ENCODE peak calls at places on chromosomes 1 and 21, in eight cellular contexts. O is HT1080, H is left colon, K is SHP77 treated with DMSO at 0.1 percent for 48 hours, Q is heart right ventricle, R is ACHN, D is germinal center, Y is fibroblast of mammary gland. N is an unnamed sample.

GRCh38 chr1:212451416-212452322 is 18.9 kb downstream of the NENF start:
- DNase-seq in D (no peak), Y (no peak), H (no peak), K (no peak), O (no peak), Q (no peak), R (no peak), N (no peak)

GRCh38 chr1:3545363-3546047 is 65.8 kb downstream of the MEGF6 start:
- DNase-seq in O (no peak), R (no peak), H (no peak), Q (no peak), D (no peak), Y (no peak), K (no peak), N (peak)

GRCh38 chr1:224065455-224065854 is 48.5 kb upstream of the FBXO28 start:
- DNase-seq in O (peak), R (peak), H (peak), Q (no peak), Y (no peak), K (no peak), D (no peak), N (no peak)

GRCh38 chr1:6092211-6092610 is 46.5 kb downstream of the KCNAB2 start:
- DNase-seq in Y (no peak), O (no peak), R (no peak), K (no peak), H (no peak), Q (peak), D (no peak), N (no peak)

GRCh38 chr1:164320780-164321683 is 238.0 kb upstream of the PBX1 start:
- DNase-seq in K (peak), Q (peak), Y (peak), O (no peak), R (no peak), H (peak), D (peak), N (peak)

GRCh38 chr1:68142461-68142860 is 89.9 kb downstream of the WLS start:
- DNase-seq in H (no peak), Q (no peak), R (no peak), K (no peak), D (no peak), Y (no peak), O (no peak), N (no peak)

GRCh38 chr1:25809283-25809926 is 9.4 kb downstream of the SELENON start:
- DNase-seq in O (no peak), K (no peak), Q (no peak), R (no peak), Y (no peak), D (peak), H (no peak), N (no peak)

GRCh38 chr1:31564606-31564989 is 11.7 kb upstream of the TINAGL1 start:
- DNase-seq in O (no peak), Y (no peak), H (no peak), K (no peak), D (no peak), R (no peak), Q (no peak), N (no peak)

GRCh38 chr1:109466440-109467300 is at the start of gene SYPL2:
- DNase-seq in H (peak), R (no peak), Q (peak), D (no peak), K (no peak), O (no peak), Y (peak), N (peak)

GRCh38 chr1:167881069-167881468 is 32.9 kb downstream of the ADCY10 start:
- DNase-seq in Y (no peak), D (no peak), H (no peak), R (peak), Q (no peak), O (peak), K (no peak), N (no peak)

GRCh38 chr1:23593556-23594148 is 34.4 kb upstream of the ID3 start:
- DNase-seq in R (peak), K (peak), D (no peak), Q (no peak), O (peak), Y (no peak), H (no peak), N (no peak)

GRCh38 chr1:113760102-113760804 is 967 bp upstream of the PHTF1 start:
- DNase-seq in K (no peak), Q (no peak), O (no peak), Y (no peak), R (no peak), H (no peak), D (no peak), N (no peak)

GRCh38 chr1:81414417-81415087 is 386.2 kb upstream of the ADGRL2 start:
- DNase-seq in D (peak), Q (peak), O (peak), K (no peak), H (peak), R (peak), Y (peak), N (peak)

GRCh38 chr21:41601573-41602371 is 93.8 kb upstream of the TMPRSS2 start:
- DNase-seq in Q (no peak), D (no peak), O (no peak), R (peak), K (no peak), Y (peak), H (no peak), N (no peak)

GRCh38 chr1:53070621-53071020 is 8.6 kb downstream of the PODN start:
- DNase-seq in H (no peak), R (no peak), D (no peak), O (no peak), K (no peak), Y (no peak), Q (no peak), N (no peak)

GRCh38 chr1:64505232-64505943 is 35.5 kb downstream of the CACHD1 start:
- DNase-seq in R (peak), H (peak), Y (no peak), O (no peak), K (no peak), D (peak), Q (peak), N (peak)

N was measured in AG08396.